ENCODE peak calls at places on chromosomes 11 and 22, in four cellular contexts. P is right lobe of liver, V is fibroblast of lung, U is body of pancreas. M is an unnamed sample. For H3K9me3 and H3K4me1, the result is how much of the 10 kb centered on the place peaks cover.

GRCh38 chr11:68099474-68100405 is 21.4 kb downstream of the CHKA start:
- DNase-seq in U (peak), V (peak), P (peak), M (peak)

GRCh38 chr11:126499124-126499752 is 143.8 kb downstream of the ST3GAL4 start:
- DNase-seq in P (no peak), U (no peak), V (no peak), M (no peak)

GRCh38 chr11:12179521-12179920 is 69.1 kb downstream of the MICAL2 start:
- DNase-seq in U (no peak), V (peak), P (no peak), M (no peak)

GRCh38 chr11:74948898-74949747 is at the start of the genes SPCS2 and XRRA1:
- DNase-seq in U (peak), P (peak), V (peak), M (peak)

GRCh38 chr11:112634551-112634950 is 326.7 kb upstream of the NCAM1 start:
- DNase-seq in P (no peak), U (no peak), V (no peak), M (no peak)

GRCh38 chr22:45218974-45219373 is 21.7 kb downstream of the KIAA0930 start:
- DNase-seq in P (no peak), V (no peak), U (no peak), M (no peak)

GRCh38 chr22:50529416-50530279 is at the start of gene TYMP:
- DNase-seq in U (peak), P (peak), V (no peak), M (peak)

GRCh38 chr11:12787847-12788246 is 113.6 kb downstream of the TEAD1 start:
- DNase-seq in P (no peak), V (peak), U (no peak), M (no peak)

GRCh38 chr11:105718641-105719040 is 108.8 kb downstream of the GRIA4 start:
- DNase-seq in U (no peak), V (no peak), P (no peak), M (no peak)

GRCh38 chr11:76075699-76076098 is 130.6 kb downstream of the WNT11 start:
- DNase-seq in P (no peak), V (peak), U (no peak), M (no peak)

GRCh38 chr11:17611503-17612220 is 64.6 kb downstream of the OTOG start:
- DNase-seq in P (no peak), U (no peak), V (no peak), M (no peak)

GRCh38 chr11:125933030-125933813 is 12.6 kb upstream of the VSIG10L2 start:
- DNase-seq in P (no peak), V (no peak), U (no peak), M (no peak)

GRCh38 chr22:46079093-46079860 is 71.0 kb upstream of the PPARA start:
- DNase-seq in V (no peak), P (peak), U (no peak), M (peak)

GRCh38 chr11:57499413-57499982 is 16.0 kb downstream of the SLC43A1 start:
- DNase-seq in V (peak), U (peak), P (peak), M (peak)

GRCh38 chr11:129315781-129316579 is 59.7 kb upstream of the BARX2 start:
- DNase-seq in U (peak), P (no peak), V (no peak), M (no peak)

GRCh38 chr22:30744224-30744623 is 49.5 kb downstream of the OSBP2 start:
- DNase-seq in U (no peak), P (peak), V (no peak), M (no peak)

GRCh38 chr22:23058481-23059336 is 11.6 kb upstream of the GNAZ start:
- DNase-seq in V (no peak), P (peak), U (no peak), M (no peak)

GRCh38 chr11:84714316-84714780 is 912.8 kb downstream of the DLG2 start:
- DNase-seq in V (peak), U (peak), P (peak), M (no peak)

GRCh38 chr22:32204211-32204855 is 540 bp downstream of the RFPL2 start:
- DNase-seq in V (no peak), U (peak), P (peak), M (peak)

GRCh38 chr22:32203181-32204105 is 1.4 kb downstream of the RFPL2 start:
- DNase-seq in U (no peak), V (no peak), P (no peak), M (peak)

GRCh38 chr22:32202161-32202538 is 2.7 kb downstream of the RFPL2 start:
- DNase-seq in U (no peak), P (no peak), V (no peak), M (no peak)

GRCh38 chr22:32200752-32201151 is 4.1 kb downstream of the RFPL2 start:
- DNase-seq in V (no peak), U (no peak), P (no peak), M (no peak)

GRCh38 chr22:32202539-32203180 is 2.2 kb downstream of the RFPL2 start:
- DNase-seq in V (peak), P (peak), U (peak), M (peak)
- TF ChIP-seq CTCF in V (peak), P (peak), U (peak), M (peak)

GRCh38 chr11:48244804-48245203 is at the start of gene OR4X2:
- DNase-seq in P (no peak), U (no peak), V (no peak), M (no peak)
- H3K9me3 ChIP-seq in P (under half), U (under half), V (under half), M (under half)

DNA sequence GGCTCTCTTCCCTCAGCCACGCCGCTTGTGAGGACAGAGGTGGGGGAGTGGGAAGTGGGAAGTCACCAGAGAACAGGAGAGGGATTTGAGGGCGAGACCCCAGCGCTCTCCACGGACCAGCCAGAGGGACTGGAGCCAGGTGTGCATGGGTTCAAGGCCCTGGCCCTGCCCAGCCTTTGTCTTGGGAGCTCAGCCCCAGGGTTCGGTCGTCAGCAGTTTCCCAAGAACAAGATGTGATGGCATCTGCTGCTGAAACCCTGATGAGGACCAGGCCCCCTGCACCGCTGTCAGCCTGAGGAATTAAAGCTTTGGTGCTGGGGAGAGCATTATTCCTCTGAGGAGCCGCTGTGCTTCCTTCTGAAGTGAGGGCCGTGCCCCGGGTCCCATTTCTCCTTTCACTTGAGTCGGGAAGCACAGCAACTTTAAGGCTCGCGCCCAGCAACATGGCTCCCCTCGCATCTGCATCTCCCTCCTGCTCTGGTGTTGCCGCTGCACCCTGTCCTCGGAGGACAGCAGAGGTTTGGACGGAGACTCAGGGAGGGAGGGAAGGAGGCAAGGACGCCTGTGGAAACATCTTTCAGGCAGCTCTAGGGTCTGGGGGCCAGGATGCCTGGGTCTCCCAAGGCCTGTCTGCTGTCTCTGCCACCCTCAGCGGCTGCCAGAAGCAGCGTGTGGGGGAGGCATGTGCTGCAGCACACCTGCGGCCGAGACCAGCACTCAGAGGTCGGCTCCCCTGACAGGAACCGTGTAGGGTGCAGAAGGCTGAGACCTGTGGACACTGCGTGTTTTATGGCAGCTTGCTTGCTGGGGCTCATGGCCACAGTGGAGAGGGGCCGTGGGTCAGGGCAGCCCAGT is 3.7 kb downstream of the IFITM5 start:
- DNase-seq in U (peak), P (peak), V (no peak), M (peak)
- H3K4me1 ChIP-seq in U (half or more), P (under half), V (under half), M (under half)

GRCh38 chr11:31477528-31478255 is 31.7 kb downstream of the IMMP1L start:
- DNase-seq in V (no peak), P (no peak), U (no peak), M (no peak)

GRCh38 chr11:31479073-31479472 is 30.3 kb downstream of the IMMP1L start:
- DNase-seq in U (no peak), P (no peak), V (no peak), M (no peak)

GRCh38 chr11:31474083-31474482 is 35.3 kb downstream of the IMMP1L start:
- DNase-seq in P (no peak), U (no peak), V (no peak), M (no peak)
- TF ChIP-seq CTCF in P (no peak), U (no peak), V (no peak), M (no peak)

GRCh38 chr11:2643746-2644145 is 56.0 kb downstream of the KCNQ1OT1 start:
- DNase-seq in U (no peak), V (no peak), P (no peak), M (no peak)
- H3K9me3 ChIP-seq in U (under half), V (under half), P (under half), M (under half)

GRCh38 chr11:87726511-87726910 is 448.7 kb downstream of the RAB38 start:
- DNase-seq in U (no peak), P (no peak), V (no peak), M (no peak)
- H3K4me1 ChIP-seq in U (under half), P (under half), V (under half), M (under half)

DNA sequence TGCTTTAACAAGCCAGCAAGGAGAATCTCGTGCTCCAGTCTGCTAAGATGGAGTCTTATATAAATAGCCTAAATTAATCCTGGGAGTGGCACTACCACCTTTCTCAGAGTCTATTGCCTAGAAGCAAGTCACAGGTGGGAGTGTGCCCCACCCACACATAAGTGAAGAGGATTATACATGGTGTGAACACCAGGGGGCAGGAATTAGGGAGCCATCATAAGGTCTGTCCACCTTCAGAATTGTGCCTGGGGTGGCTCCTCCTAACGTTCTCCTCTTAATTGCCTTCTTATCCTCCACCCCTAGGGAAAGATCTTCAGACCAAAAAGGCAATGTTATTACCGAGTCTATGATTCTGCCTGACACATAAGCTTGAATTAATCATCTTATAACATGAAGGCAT is 276.8 kb upstream of the SESN3 start:
- DNase-seq in V (no peak), U (no peak), P (no peak), M (no peak)
- TF ChIP-seq CTCF in V (no peak), U (no peak), P (no peak), M (no peak)